ENCODE peak calls at places on chromosome 22, in eight cellular contexts. B is CD4-positive, CD25-positive, alpha-beta regulatory T cell; Z is stimulated activated effector memory CD8-positive, alpha-beta T cell treated with anti-CD3 and anti-CD28 coated beads, Interleukin-12 subunit alpha, Interleukin-12 subunit beta, amount 100 ng/mL, for 72 hours; E is mesothelial cell of epicardium; J is NCI-H1105; G is activated T-cell treated with anti-CD3 and anti-CD28 coated beads, Interleukin-2, amount 50 U/mL, for 4 hours; L is stimulated activated naive B cell treated with anti-CD40 and anti-IgM and Interleukin-4, amounts not matched to agents 10 μg/mL and 1 μg/mL and 100 μg/mL, for 72 hours; S is T-helper 1 cell. P is an unnamed sample.

GRCh38 chr22:17159504-17159951 is 451 bp upstream of the HDHD5 start:
- DNase-seq in B (no peak), Z (peak; percentile 35), E (peak; percentile 55), J (peak; percentile 32), G (peak; percentile 44), L (peak; percentile 35), S (peak; percentile 28), P (peak; percentile 69)

GRCh38 chr22:44775862-44776261 is 23.5 kb downstream of the ARHGAP8 start:
- DNase-seq in B (no peak), Z (no peak), E (no peak), J (no peak), G (no peak), L (no peak), S (no peak), P (no peak)

GRCh38 chr22:29457730-29458129 is 19.3 kb downstream of the RFPL1 start:
- DNase-seq in B (no peak), Z (no peak), E (no peak), J (peak; percentile 28), G (no peak), L (peak; percentile 30), S (no peak), P (peak; percentile 24)

GRCh38 chr22:37680191-37680851 is 4.9 kb downstream of the LGALS1 start:
- DNase-seq in B (no peak), Z (no peak), E (no peak), J (no peak), G (no peak), L (no peak), S (no peak), P (no peak)

GRCh38 chr22:42725606-42726355 is 5.1 kb upstream of the A4GALT start:
- DNase-seq in B (no peak), Z (no peak), E (no peak), J (no peak), G (no peak), L (no peak), S (no peak), P (no peak)

GRCh38 chr22:44838316-44839016 is 86.1 kb downstream of the ARHGAP8 start:
- DNase-seq in B (no peak), Z (no peak), E (no peak), J (no peak), G (no peak), L (no peak), S (no peak), P (no peak)

GRCh38 chr22:45664136-45664646 is 7.4 kb upstream of the ATXN10 start:
- DNase-seq in B (no peak), Z (no peak), E (no peak), J (no peak), G (no peak), L (no peak), S (no peak), P (no peak)

GRCh38 chr22:49296561-49296960 is 531.1 kb downstream of the BRD1 start:
- DNase-seq in B (no peak), Z (no peak), E (peak; percentile 36), J (no peak), G (no peak), L (no peak), S (no peak), P (no peak)

GRCh38 chr22:50656122-50657070 is 16.2 kb upstream of the SHANK3 start:
- DNase-seq in B (no peak), Z (no peak), E (no peak), J (no peak), G (no peak), L (no peak), S (no peak), P (no peak)

GRCh38 chr22:48895831-48896765 is 931.6 kb downstream of the BRD1 start:
- DNase-seq in B (no peak), Z (no peak), E (peak; percentile 24), J (no peak), G (no peak), L (no peak), S (no peak), P (peak; percentile 6)

GRCh38 chr22:29379258-29379657 is 9.1 kb downstream of the AP1B1 start:
- DNase-seq in B (no peak), Z (no peak), E (no peak), J (no peak), G (no peak), L (no peak), S (no peak), P (no peak)

GRCh38 chr22:35018995-35019394 is 47.0 kb upstream of the ISX start:
- DNase-seq in B (no peak), Z (no peak), E (no peak), J (no peak), G (no peak), L (no peak), S (no peak), P (no peak)

GRCh38 chr22:46415816-46416536 is 80.5 kb downstream of the TRMU start:
- DNase-seq in B (no peak), Z (no peak), E (no peak), J (no peak), G (no peak), L (no peak), S (no peak), P (no peak)

GRCh38 chr22:45454260-45454659 is 40.8 kb downstream of the RIBC2 start:
- DNase-seq in B (no peak), Z (no peak), E (no peak), J (no peak), G (no peak), L (no peak), S (no peak), P (no peak)

GRCh38 chr22:32830473-32830872 is 29.0 kb downstream of the TIMP3 start:
- DNase-seq in B (no peak), Z (no peak), E (no peak), J (no peak), G (no peak), L (no peak), S (no peak), P (no peak)

GRCh38 chr22:22069450-22070370 is 87.1 kb upstream of the TOP3B start:
- DNase-seq in B (no peak), Z (no peak), E (no peak), J (no peak), G (no peak), L (no peak), S (no peak), P (no peak)

GRCh38 chr22:31329453-31330215 is 16.5 kb downstream of the PATZ1 start:
- DNase-seq in B (no peak), Z (no peak), E (no peak), J (no peak), G (no peak), L (no peak), S (peak; percentile 43), P (no peak)

GRCh38 chr22:42432818-42433217 is 615 bp upstream of the NFAM1 start:
- DNase-seq in B (no peak), Z (no peak), E (no peak), J (no peak), G (no peak), L (no peak), S (no peak), P (no peak)

GRCh38 chr22:24555160-24555495 is 190 bp upstream of the GUCD1 start:
- DNase-seq in B (peak; percentile 97), Z (peak; percentile 91), E (peak; percentile 97), J (peak; percentile 97), G (peak; percentile 100), L (peak; percentile 97), S (peak; percentile 99), P (peak; percentile 100)

GRCh38 chr22:29442976-29443375 is 4.6 kb downstream of the RFPL1 start:
- DNase-seq in B (no peak), Z (no peak), E (no peak), J (no peak), G (no peak), L (no peak), S (no peak), P (no peak)

GRCh38 chr22:28051787-28052356 is 132.8 kb upstream of the PITPNB start:
- DNase-seq in B (no peak), Z (no peak), E (peak; percentile 87), J (peak; percentile 53), G (peak; percentile 14), L (no peak), S (peak; percentile 7), P (peak; percentile 58)

GRCh38 chr22:46994983-46995382 is 232.5 kb downstream of the TBC1D22A start:
- DNase-seq in B (no peak), Z (no peak), E (no peak), J (no peak), G (no peak), L (no peak), S (no peak), P (no peak)

GRCh38 chr22:30290679-30291333 is 1.5 kb upstream of the CASTOR1 start:
- DNase-seq in B (no peak), Z (no peak), E (no peak), J (no peak), G (no peak), L (no peak), S (no peak), P (peak; percentile 70)

GRCh38 chr22:23138584-23139469 is 3.0 kb downstream of the RSPH14 start:
- DNase-seq in B (no peak), Z (no peak), E (no peak), J (no peak), G (no peak), L (no peak), S (no peak), P (no peak)

GRCh38 chr22:47878460-47878859 is 1116.0 kb downstream of the TBC1D22A start:
- DNase-seq in B (no peak), Z (no peak), E (no peak), J (no peak), G (no peak), L (no peak), S (no peak), P (no peak)

GRCh38 chr22:27799334-27800249 is 2.0 kb downstream of the MN1 start:
- DNase-seq in B (no peak), Z (no peak), E (peak; percentile 51), J (no peak), G (no peak), L (no peak), S (no peak), P (no peak)

GRCh38 chr22:42016111-42016510 is 17.5 kb downstream of the WBP2NL start:
- DNase-seq in B (no peak), Z (no peak), E (no peak), J (no peak), G (no peak), L (no peak), S (no peak), P (no peak)

GRCh38 chr22:35367331-35367886 is 13.5 kb upstream of the HMOX1 start:
- DNase-seq in B (no peak), Z (no peak), E (no peak), J (no peak), G (no peak), L (peak; percentile 73), S (no peak), P (peak; percentile 52)

GRCh38 chr22:29394931-29395581 is 6.7 kb upstream of the AP1B1 start:
- DNase-seq in B (peak; percentile 69), Z (peak; percentile 33), E (peak; percentile 76), J (peak; percentile 72), G (peak; percentile 57), L (peak; percentile 58), S (peak; percentile 66), P (peak; percentile 77)

GRCh38 chr22:44622685-44623084 is 79.3 kb upstream of the PRR5 start:
- DNase-seq in B (no peak), Z (no peak), E (no peak), J (no peak), G (no peak), L (no peak), S (no peak), P (no peak)

GRCh38 chr22:19877626-19878339 is 23.1 kb upstream of the GNB1L start:
- DNase-seq in B (no peak), Z (no peak), E (no peak), J (no peak), G (peak; percentile 1), L (no peak), S (no peak), P (no peak)

GRCh38 chr22:33073989-33074391 is 15.8 kb upstream of the SYN3 start:
- DNase-seq in B (no peak), Z (no peak), E (no peak), J (no peak), G (no peak), L (no peak), S (no peak), P (no peak)

GRCh38 chr22:17638182-17638431 is 450 bp upstream of the BCL2L13 start:
- DNase-seq in B (no peak), Z (no peak), E (no peak), J (peak; percentile 69), G (peak; percentile 5), L (no peak), S (no peak), P (no peak)

GRCh38 chr22:20799449-20799848 is 25.5 kb downstream of the SERPIND1 start:
- DNase-seq in B (no peak), Z (no peak), E (no peak), J (no peak), G (no peak), L (no peak), S (no peak), P (no peak)

P was measured in colonic mucosa.